ENCODE peak calls at places on chromosome 1, in seven cellular contexts. A is activated T-helper 1 cell treated with anti-CD3 and anti-CD28 coated beads, Interleukin-2, amount 50 U/mL, for 16 hours; K is epithelial cell of prostate; W is left ventricle myocardium inferior; Q is stimulated activated CD4-positive, alpha-beta T cell treated with anti-CD3 and anti-CD28 coated beads, Interleukin-12 subunit alpha, Interleukin-12 subunit beta, amount 100 ng/mL, for 24 hours; Y is progenitor cell of endocrine pancreas; R is T47D. I is an unnamed sample.
A peak's percentile ranks its signal among the peaks of the same experiment; 100 is the strongest.

GRCh38 chr1:15100369-15101111 is 53.0 kb upstream of the TMEM51 start:
- DNase-seq in A (peak; percentile 11), K (no peak), W (peak; percentile 31), Q (peak; percentile 18), Y (peak; percentile 57), R (peak; percentile 56), I (peak; percentile 50)

GRCh38 chr1:228213917-228214808 is 6.3 kb downstream of the OBSCN start:
- DNase-seq in A (no peak), K (no peak), W (no peak), Q (no peak), Y (no peak), R (no peak), I (no peak)

GRCh38 chr1:55214903-55215193 is 316 bp downstream of the USP24 start:
- DNase-seq in A (no peak), K (no peak), W (peak; percentile 30), Q (no peak), Y (peak; percentile 30), R (no peak), I (peak; percentile 40)

GRCh38 chr1:162927421-162927820 is 66.4 kb upstream of the CCDC190 start:
- DNase-seq in A (no peak), K (no peak), W (no peak), Q (no peak), Y (no peak), R (no peak), I (no peak)

GRCh38 chr1:61332196-61332753 is 249.9 kb downstream of the NFIA start:
- DNase-seq in A (no peak), K (no peak), W (no peak), Q (no peak), Y (no peak), R (no peak), I (no peak)

GRCh38 chr1:195604287-195604686 is 1004.0 kb downstream of the KCNT2 start:
- DNase-seq in A (no peak), K (no peak), W (no peak), Q (no peak), Y (no peak), R (no peak), I (peak; percentile 28)

GRCh38 chr1:230191079-230191478 is 124.0 kb downstream of the GALNT2 start:
- DNase-seq in A (no peak), K (no peak), W (peak; percentile 66), Q (no peak), Y (no peak), R (no peak), I (no peak)

GRCh38 chr1:160129046-160129445 is 13.5 kb downstream of the ATP1A2 start:
- DNase-seq in A (no peak), K (no peak), W (no peak), Q (no peak), Y (no peak), R (no peak), I (no peak)

GRCh38 chr1:13513885-13514546 is at the start of gene LRRC38:
- DNase-seq in A (no peak), K (no peak), W (peak; percentile 24), Q (no peak), Y (no peak), R (no peak), I (no peak)

GRCh38 chr1:203099121-203099520 is 13.3 kb upstream of the MYOG start:
- DNase-seq in A (no peak), K (no peak), W (no peak), Q (no peak), Y (no peak), R (no peak), I (no peak)

GRCh38 chr1:10368194-10368593 is 30.7 kb upstream of the PGD start:
- DNase-seq in A (no peak), K (no peak), W (no peak), Q (no peak), Y (no peak), R (no peak), I (no peak)

GRCh38 chr1:57019240-57019805 is 53.5 kb upstream of the C8B start:
- DNase-seq in A (no peak), K (no peak), W (no peak), Q (no peak), Y (no peak), R (no peak), I (no peak)

GRCh38 chr1:204453141-204453772 is 41.3 kb downstream of the PIK3C2B start:
- DNase-seq in A (peak; percentile 69), K (no peak), W (no peak), Q (peak; percentile 43), Y (no peak), R (no peak), I (no peak)

GRCh38 chr1:158055854-158056253 is 62.4 kb downstream of the KIRREL1 start:
- DNase-seq in A (no peak), K (no peak), W (no peak), Q (no peak), Y (no peak), R (no peak), I (no peak)

GRCh38 chr1:160446945-160447600 is 46.7 kb downstream of the VANGL2 start:
- DNase-seq in A (no peak), K (no peak), W (no peak), Q (no peak), Y (no peak), R (no peak), I (no peak)

GRCh38 chr1:203168991-203169390 is 6.6 kb downstream of the MYBPH start:
- DNase-seq in A (no peak), K (no peak), W (no peak), Q (no peak), Y (no peak), R (no peak), I (no peak)

GRCh38 chr1:112703706-112704105 is 3.2 kb downstream of the RHOC start:
- DNase-seq in A (no peak), K (no peak), W (no peak), Q (no peak), Y (no peak), R (no peak), I (no peak)

GRCh38 chr1:221715321-221716169 is 26.3 kb downstream of the DUSP10 start:
- DNase-seq in A (no peak), K (no peak), W (no peak), Q (no peak), Y (no peak), R (peak; percentile 65), I (no peak)

GRCh38 chr1:152739841-152740240 is 18.0 kb upstream of the KPRP start:
- DNase-seq in A (no peak), K (no peak), W (no peak), Q (no peak), Y (no peak), R (no peak), I (no peak)

GRCh38 chr1:51331206-51332100 is 1.1 kb upstream of the TTC39A start:
- DNase-seq in A (no peak), K (no peak), W (no peak), Q (no peak), Y (no peak), R (peak; percentile 77), I (peak; percentile 62)

GRCh38 chr1:96598416-96599168 is 123.0 kb upstream of the PTBP2 start:
- DNase-seq in A (no peak), K (no peak), W (no peak), Q (no peak), Y (no peak), R (no peak), I (no peak)

GRCh38 chr1:208358681-208359080 is 114.5 kb upstream of the PLXNA2 start:
- DNase-seq in A (no peak), K (no peak), W (no peak), Q (no peak), Y (no peak), R (no peak), I (no peak)

GRCh38 chr1:88061106-88061829 is 622.8 kb upstream of the PKN2 start:
- DNase-seq in A (no peak), K (peak; percentile 93), W (no peak), Q (no peak), Y (no peak), R (peak; percentile 78), I (peak; percentile 65)

GRCh38 chr1:19436716-19437476 is 48.4 kb downstream of the CAPZB start:
- DNase-seq in A (no peak), K (no peak), W (peak; percentile 79), Q (no peak), Y (no peak), R (no peak), I (no peak)

GRCh38 chr1:199612976-199613774 is 414.3 kb upstream of the NR5A2 start:
- DNase-seq in A (no peak), K (no peak), W (no peak), Q (no peak), Y (no peak), R (no peak), I (no peak)

GRCh38 chr1:182446033-182446669 is 3.8 kb upstream of the RGSL1 start:
- DNase-seq in A (no peak), K (no peak), W (no peak), Q (no peak), Y (no peak), R (peak; percentile 80), I (peak; percentile 53)

GRCh38 chr1:156616463-156616862 is 2.8 kb upstream of the HAPLN2 start:
- DNase-seq in A (no peak), K (no peak), W (peak; percentile 41), Q (no peak), Y (no peak), R (peak; percentile 84), I (no peak)

I was measured in A549.